ENCODE peak calls at places on chromosomes 1 and 21, in eight cellular contexts. P is WTC11, J is OCI-LY7, M is neural crest cell, G is Calu3, R is heart right ventricle, B is fibroblast of mammary gland, U is Panc1. O is an unnamed sample.

GRCh38 chr1:34470406-34470805 is 284.4 kb upstream of the GJB5 start:
- DNase-seq in B (no peak), R (no peak), G (no peak), U (no peak), P (no peak), J (no peak), M (no peak), O (no peak)

GRCh38 chr1:6098303-6099215 is 52.9 kb downstream of the KCNAB2 start:
- DNase-seq in P (no peak), J (no peak), U (no peak), B (peak), R (peak), G (no peak), M (no peak), O (peak)

GRCh38 chr1:83838573-83838972 is 160.4 kb downstream of the TTLL7 start:
- DNase-seq in M (no peak), U (no peak), J (no peak), R (no peak), G (no peak), P (no peak), B (no peak), O (no peak)

GRCh38 chr1:110707257-110707656 is 32.5 kb upstream of the KCNA3 start:
- DNase-seq in M (no peak), J (no peak), G (no peak), U (no peak), P (no peak), R (no peak), B (no peak), O (no peak)

GRCh38 chr1:160814856-160815255 is 18.9 kb downstream of the LY9 start:
- DNase-seq in U (no peak), M (no peak), R (no peak), J (no peak), G (no peak), B (no peak), P (no peak), O (no peak)

GRCh38 chr21:45130324-45130774 is 56.0 kb downstream of the ADARB1 start:
- DNase-seq in M (no peak), P (no peak), J (no peak), R (peak), G (no peak), U (no peak), B (peak), O (peak)

GRCh38 chr1:97034651-97035050 is 313.1 kb downstream of the PTBP2 start:
- DNase-seq in R (no peak), M (no peak), G (no peak), B (no peak), J (no peak), P (no peak), U (no peak), O (no peak)

GRCh38 chr1:77378723-77379533 is 97.1 kb downstream of the AK5 start:
- DNase-seq in P (no peak), G (no peak), B (no peak), M (no peak), J (no peak), U (no peak), R (no peak), O (no peak)

GRCh38 chr1:109265741-109266330 is 16.5 kb downstream of the CELSR2 start:
- DNase-seq in R (no peak), B (no peak), M (no peak), P (no peak), J (no peak), G (no peak), U (no peak), O (no peak)

GRCh38 chr1:246708166-246708565 is 16.0 kb upstream of the SCCPDH start:
- DNase-seq in J (no peak), P (no peak), R (no peak), U (no peak), B (no peak), G (no peak), M (no peak), O (no peak)

GRCh38 chr1:52904590-52905375 is 16.8 kb downstream of the ECHDC2 start:
- DNase-seq in M (peak), B (peak), U (no peak), J (peak), R (no peak), P (peak), G (peak), O (peak)

GRCh38 chr1:6071219-6071618 is 25.5 kb downstream of the KCNAB2 start:
- DNase-seq in B (no peak), J (no peak), G (no peak), U (no peak), R (no peak), P (no peak), M (no peak), O (no peak)

GRCh38 chr1:204254031-204254661 is 40.4 kb upstream of the GOLT1A start:
- DNase-seq in R (no peak), P (no peak), G (no peak), J (no peak), U (no peak), M (no peak), B (peak), O (peak)

DNA sequence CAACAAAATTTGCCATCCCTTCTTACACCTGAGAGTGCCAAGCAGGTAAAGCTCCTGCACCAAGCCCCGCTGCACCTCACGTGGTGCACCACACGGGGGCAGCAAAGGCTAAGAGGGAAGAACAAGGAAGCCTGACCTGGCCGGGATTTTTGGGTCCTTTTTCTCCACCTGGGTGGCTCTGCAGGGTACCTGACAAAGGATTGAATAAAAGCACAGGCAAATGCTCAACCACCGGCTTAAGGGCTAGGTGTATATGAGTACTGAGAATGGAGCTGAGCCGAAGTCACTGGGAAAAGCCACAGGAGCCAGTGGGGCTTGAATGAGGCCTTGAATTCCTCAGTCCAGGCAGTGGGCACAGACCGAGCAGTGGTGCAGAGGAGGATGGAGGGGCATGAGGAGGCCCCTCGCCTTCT is 36.4 kb downstream of the ZNF697 start:
- DNase-seq in M (peak), U (peak), J (peak), R (peak), B (peak), P (peak), G (peak), O (peak)
- TF ChIP-seq CTCF in M (peak), U (peak), J (peak), R (peak), B (peak), P (peak), G (peak), O (peak)

GRCh38 chr1:68346192-68346808 is 103.5 kb downstream of the RPE65 start:
- DNase-seq in U (no peak), P (no peak), M (no peak), R (no peak), J (peak), B (peak), G (no peak), O (peak)
- TF ChIP-seq CTCF in U (peak), P (peak), M (peak), R (peak), J (peak), B (peak), G (peak), O (peak)

DNA sequence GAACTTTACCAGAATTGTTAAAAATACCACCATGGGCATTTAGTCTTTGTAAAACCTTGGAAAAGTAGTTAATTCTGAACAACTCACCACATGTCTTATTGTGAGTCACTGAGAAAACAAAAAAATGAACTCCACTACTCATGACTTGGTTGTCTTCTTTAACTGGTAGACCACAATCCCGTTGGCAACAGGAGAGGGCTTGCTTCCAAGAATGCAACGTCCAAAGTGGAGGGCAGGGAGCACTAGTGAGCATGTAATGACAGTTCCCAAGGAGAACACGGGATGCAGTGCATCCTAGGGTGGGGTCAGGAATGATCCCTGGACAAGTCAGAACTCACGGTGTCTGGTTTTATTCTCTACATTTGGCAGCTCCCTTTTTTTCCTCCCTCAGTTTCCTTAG is 15.2 kb upstream of the HMCN1 start:
- DNase-seq in R (peak), U (no peak), M (no peak), J (no peak), G (peak), P (peak), B (peak), O (peak)
- TF ChIP-seq CTCF in R (no peak), U (peak), M (peak), J (no peak), G (no peak), P (no peak), B (peak), O (no peak)

GRCh38 chr1:54575161-54575560 is 27.1 kb downstream of the ACOT11 start:
- DNase-seq in G (no peak), J (no peak), B (no peak), U (no peak), M (no peak), P (no peak), R (peak), O (no peak)
- TF ChIP-seq CTCF in G (no peak), J (no peak), B (no peak), U (no peak), M (peak), P (no peak), R (peak), O (no peak)

DNA sequence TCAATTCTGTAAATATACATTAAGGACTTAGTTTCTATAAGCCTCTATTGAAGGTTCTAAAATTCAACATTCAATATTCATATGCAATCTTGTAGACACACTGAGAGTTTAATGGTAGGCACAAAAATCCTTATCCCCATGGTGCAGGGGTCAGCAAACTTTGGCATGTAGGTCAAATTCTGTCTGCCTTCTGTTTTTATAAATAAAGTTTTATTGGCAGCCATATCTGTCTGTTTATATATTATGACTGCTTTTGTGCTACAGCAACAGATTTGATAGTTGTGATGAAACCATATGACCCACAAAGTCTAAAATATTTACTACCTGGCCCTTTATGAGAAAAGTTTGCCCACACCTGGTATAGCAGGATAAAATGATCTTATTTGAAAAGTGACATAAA is 91.2 kb upstream of the PPIH start:
- DNase-seq in R (no peak), U (no peak), J (no peak), P (no peak), M (no peak), G (no peak), B (no peak), O (no peak)
- TF ChIP-seq CTCF in R (no peak), U (no peak), J (no peak), P (no peak), M (no peak), G (no peak), B (no peak), O (no peak)

DNA sequence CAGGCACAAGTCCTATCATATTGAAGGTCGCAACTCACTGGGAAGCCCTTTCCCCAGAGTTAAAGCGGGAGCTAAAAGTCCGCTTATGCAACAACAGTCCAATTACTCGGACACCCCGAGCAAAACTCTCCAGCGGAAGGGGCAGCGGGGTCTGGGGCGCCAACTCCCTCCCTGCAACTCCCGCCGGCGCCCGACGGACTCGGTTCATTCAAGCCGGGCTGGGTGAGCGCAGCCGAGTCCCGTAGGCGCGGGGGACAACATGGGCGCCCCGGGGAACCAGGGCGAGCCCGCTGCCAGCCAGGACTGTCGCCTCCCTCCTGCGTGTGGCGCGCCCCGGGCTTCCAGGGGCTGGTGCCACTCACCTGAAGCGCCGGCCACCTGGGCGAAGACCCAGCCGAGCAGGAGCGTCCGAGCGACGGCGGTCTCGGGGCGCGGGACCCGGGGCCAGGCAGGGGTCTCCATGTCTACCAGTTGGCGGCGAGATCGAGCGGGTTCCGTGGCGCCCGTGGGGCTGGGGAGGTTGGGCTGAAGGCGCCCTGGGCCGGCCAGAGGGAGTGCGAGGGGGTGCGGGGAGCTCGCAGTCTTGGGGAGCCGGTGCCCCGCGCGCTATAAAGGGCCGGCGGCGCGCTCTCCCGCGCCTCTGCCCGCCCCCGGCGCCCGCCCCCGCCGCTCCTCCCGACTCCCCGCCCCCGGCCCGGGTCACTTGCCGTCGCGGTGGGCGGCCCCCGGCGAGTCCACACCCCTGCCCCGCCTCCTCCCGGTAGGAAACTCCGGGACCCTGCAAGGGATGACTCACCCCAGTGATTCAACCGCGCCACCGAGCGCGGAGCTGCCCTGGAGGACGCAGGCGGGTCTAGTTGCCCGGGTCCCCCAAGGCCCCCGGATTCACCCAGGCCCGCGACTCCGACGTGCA is at the start of gene F3:
- DNase-seq in G (peak), P (peak), M (peak), R (peak), B (peak), J (no peak), U (no peak), O (peak)
- TF ChIP-seq CTCF in G (no peak), P (no peak), M (peak), R (no peak), B (no peak), J (no peak), U (no peak), O (no peak)

GRCh38 chr21:18161841-18162240 is 82.8 kb upstream of the CHODL start:
- DNase-seq in J (no peak), U (no peak), B (no peak), G (no peak), R (no peak), M (no peak), P (no peak), O (no peak)

GRCh38 chr21:18170221-18170620 is 74.4 kb upstream of the CHODL start:
- DNase-seq in U (no peak), R (no peak), M (no peak), G (no peak), P (no peak), J (no peak), B (no peak), O (no peak)

GRCh38 chr21:18164483-18164882 is 80.2 kb upstream of the CHODL start:
- DNase-seq in R (no peak), G (no peak), B (no peak), U (no peak), M (no peak), J (no peak), P (no peak), O (no peak)

GRCh38 chr21:18168108-18168507 is 76.5 kb upstream of the CHODL start:
- DNase-seq in M (no peak), B (no peak), J (no peak), U (no peak), P (no peak), G (no peak), R (no peak), O (no peak)

GRCh38 chr21:18164933-18165332 is 79.7 kb upstream of the CHODL start:
- DNase-seq in J (no peak), M (no peak), B (no peak), G (no peak), P (no peak), U (no peak), R (no peak), O (no peak)
- TF ChIP-seq CTCF in J (peak), M (no peak), B (no peak), G (no peak), P (no peak), U (no peak), R (no peak), O (no peak)

GRCh38 chr1:153583976-153584375 is 18.3 kb upstream of the S100A2 start:
- DNase-seq in R (no peak), M (no peak), U (no peak), P (no peak), J (no peak), G (no peak), B (peak), O (no peak)
- TF ChIP-seq CTCF in R (no peak), M (no peak), U (no peak), P (no peak), J (no peak), G (no peak), B (no peak), O (no peak)

DNA sequence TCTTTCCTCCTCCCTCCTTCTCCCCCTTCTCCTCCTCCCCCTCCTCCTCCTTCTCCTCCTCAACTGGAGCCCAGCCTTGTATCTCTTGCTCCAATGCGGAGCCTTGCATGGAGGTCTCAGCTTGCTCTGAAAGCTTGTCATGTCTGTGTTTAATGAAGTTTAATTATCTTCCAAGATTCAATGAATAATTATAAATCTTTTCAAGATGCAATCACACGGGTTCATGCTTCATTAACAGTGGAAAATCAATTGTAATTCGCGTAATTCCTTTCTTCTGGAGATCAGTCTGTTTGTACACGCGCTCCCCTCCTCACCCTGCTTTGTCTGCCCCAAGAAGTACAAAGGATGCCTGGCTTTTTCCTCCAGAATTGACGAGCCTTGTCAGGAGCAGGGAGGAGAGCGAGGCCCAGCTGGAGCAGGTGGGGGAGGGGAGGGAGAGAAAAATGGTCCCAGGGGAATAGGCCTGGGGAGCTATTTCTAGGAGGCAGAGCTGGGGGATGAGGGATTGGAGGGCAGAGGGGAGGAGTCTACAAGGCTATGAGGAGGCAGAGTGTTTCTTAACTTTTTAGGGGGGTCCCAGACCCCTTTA is 65.0 kb upstream of the DISP3 start:
- DNase-seq in J (no peak), G (no peak), U (no peak), B (no peak), M (peak), P (peak), R (no peak), O (no peak)
- TF ChIP-seq CTCF in J (no peak), G (no peak), U (no peak), B (no peak), M (no peak), P (no peak), R (no peak), O (no peak)

O was measured in fibroblast of villous mesenchyme.